ENCODE peak calls at places on chromosomes 13 and 19, in seven cellular contexts. One of them, this sample, is unnamed.

GRCh38 chr13:32178763-32179162 is 136.4 kb downstream of the ZAR1L start:
- ATAC-seq in activated T-cell treated with anti-CD3 and anti-CD28 coated beads, Interleukin-2, amount 50 U/mL, for 4 hours: no peak
- ATAC-seq in foreskin keratinocyte: no peak
- ATAC-seq in mucosa of descending colon: no peak
- ATAC-seq in Right ventricle myocardium inferior: no peak
- ATAC-seq in A549: no peak
- ATAC-seq in natural killer cell: no peak
- ATAC-seq in this sample: no peak

GRCh38 chr19:19294914-19295313 is 21.8 kb upstream of the TM6SF2 start:
- ATAC-seq in Right ventricle myocardium inferior: no peak
- ATAC-seq in mucosa of descending colon: no peak
- ATAC-seq in natural killer cell: no peak
- ATAC-seq in foreskin keratinocyte: no peak
- ATAC-seq in activated T-cell treated with anti-CD3 and anti-CD28 coated beads, Interleukin-2, amount 50 U/mL, for 4 hours: no peak
- ATAC-seq in A549: no peak
- ATAC-seq in this sample: no peak

GRCh38 chr19:50794778-50795664 is 4.8 kb downstream of the ACP4 start:
- ATAC-seq in Right ventricle myocardium inferior: no peak
- ATAC-seq in activated T-cell treated with anti-CD3 and anti-CD28 coated beads, Interleukin-2, amount 50 U/mL, for 4 hours: peak
- ATAC-seq in mucosa of descending colon: peak
- ATAC-seq in A549: peak
- ATAC-seq in natural killer cell: no peak
- ATAC-seq in foreskin keratinocyte: peak
- ATAC-seq in this sample: peak

GRCh38 chr19:17037966-17038500 is 11.4 kb upstream of the CPAMD8 start:
- ATAC-seq in mucosa of descending colon: no peak
- ATAC-seq in activated T-cell treated with anti-CD3 and anti-CD28 coated beads, Interleukin-2, amount 50 U/mL, for 4 hours: no peak
- ATAC-seq in A549: no peak
- ATAC-seq in natural killer cell: no peak
- ATAC-seq in Right ventricle myocardium inferior: no peak
- ATAC-seq in foreskin keratinocyte: no peak
- ATAC-seq in this sample: no peak

GRCh38 chr13:102944821-102945220 is 99.0 kb downstream of the ERCC5 start:
- ATAC-seq in A549: no peak
- ATAC-seq in activated T-cell treated with anti-CD3 and anti-CD28 coated beads, Interleukin-2, amount 50 U/mL, for 4 hours: no peak
- ATAC-seq in foreskin keratinocyte: no peak
- ATAC-seq in mucosa of descending colon: no peak
- ATAC-seq in natural killer cell: no peak
- ATAC-seq in Right ventricle myocardium inferior: no peak
- ATAC-seq in this sample: no peak

GRCh38 chr19:6402834-6403608 is 10.1 kb upstream of the GTF2F1 start:
- ATAC-seq in A549: no peak
- ATAC-seq in natural killer cell: no peak
- ATAC-seq in Right ventricle myocardium inferior: no peak
- ATAC-seq in mucosa of descending colon: peak
- ATAC-seq in activated T-cell treated with anti-CD3 and anti-CD28 coated beads, Interleukin-2, amount 50 U/mL, for 4 hours: no peak
- ATAC-seq in foreskin keratinocyte: no peak
- ATAC-seq in this sample: no peak

GRCh38 chr19:40322271-40322610 is 26.0 kb downstream of the C19orf47 start:
- ATAC-seq in foreskin keratinocyte: no peak
- ATAC-seq in mucosa of descending colon: no peak
- ATAC-seq in natural killer cell: no peak
- ATAC-seq in A549: no peak
- ATAC-seq in Right ventricle myocardium inferior: no peak
- ATAC-seq in activated T-cell treated with anti-CD3 and anti-CD28 coated beads, Interleukin-2, amount 50 U/mL, for 4 hours: no peak
- ATAC-seq in this sample: no peak

GRCh38 chr19:41425174-41426115 is 1.7 kb downstream of the B3GNT8 start:
- ATAC-seq in mucosa of descending colon: peak
- ATAC-seq in foreskin keratinocyte: no peak
- ATAC-seq in activated T-cell treated with anti-CD3 and anti-CD28 coated beads, Interleukin-2, amount 50 U/mL, for 4 hours: no peak
- ATAC-seq in natural killer cell: no peak
- ATAC-seq in Right ventricle myocardium inferior: no peak
- ATAC-seq in A549: no peak
- ATAC-seq in this sample: no peak

GRCh38 chr19:10988921-10989320 is 28.1 kb downstream of the SMARCA4 start:
- ATAC-seq in mucosa of descending colon: no peak
- ATAC-seq in A549: no peak
- ATAC-seq in natural killer cell: no peak
- ATAC-seq in foreskin keratinocyte: no peak
- ATAC-seq in Right ventricle myocardium inferior: no peak
- ATAC-seq in activated T-cell treated with anti-CD3 and anti-CD28 coated beads, Interleukin-2, amount 50 U/mL, for 4 hours: no peak
- ATAC-seq in this sample: no peak

GRCh38 chr13:37198629-37199028 is 93.2 kb upstream of the CSNK1A1L start:
- ATAC-seq in activated T-cell treated with anti-CD3 and anti-CD28 coated beads, Interleukin-2, amount 50 U/mL, for 4 hours: no peak
- ATAC-seq in natural killer cell: no peak
- ATAC-seq in A549: no peak
- ATAC-seq in Right ventricle myocardium inferior: no peak
- ATAC-seq in mucosa of descending colon: no peak
- ATAC-seq in foreskin keratinocyte: no peak
- ATAC-seq in this sample: no peak

GRCh38 chr13:40394304-40394983 is 272.0 kb downstream of the FOXO1 start:
- ATAC-seq in Right ventricle myocardium inferior: no peak
- ATAC-seq in mucosa of descending colon: no peak
- ATAC-seq in natural killer cell: peak
- ATAC-seq in activated T-cell treated with anti-CD3 and anti-CD28 coated beads, Interleukin-2, amount 50 U/mL, for 4 hours: no peak
- ATAC-seq in foreskin keratinocyte: peak
- ATAC-seq in A549: no peak
- ATAC-seq in this sample: no peak

GRCh38 chr19:21851596-21852345 is 15.8 kb upstream of the ZNF43 start:
- ATAC-seq in mucosa of descending colon: peak
- ATAC-seq in A549: peak
- ATAC-seq in natural killer cell: peak
- ATAC-seq in Right ventricle myocardium inferior: peak
- ATAC-seq in activated T-cell treated with anti-CD3 and anti-CD28 coated beads, Interleukin-2, amount 50 U/mL, for 4 hours: peak
- ATAC-seq in foreskin keratinocyte: peak
- ATAC-seq in this sample: peak

GRCh38 chr19:2529473-2529918 is 53.6 kb downstream of the GADD45B start:
- ATAC-seq in mucosa of descending colon: peak
- ATAC-seq in A549: peak
- ATAC-seq in activated T-cell treated with anti-CD3 and anti-CD28 coated beads, Interleukin-2, amount 50 U/mL, for 4 hours: no peak
- ATAC-seq in natural killer cell: no peak
- ATAC-seq in Right ventricle myocardium inferior: no peak
- ATAC-seq in foreskin keratinocyte: peak
- ATAC-seq in this sample: no peak